ENCODE peak calls at places on chromosome 20, in eight cellular contexts. F is small intestine; Y is AG09309; H is activated T-cell treated with anti-CD3 and anti-CD28 coated beads for 24 hours; A is activated T-helper 1 cell treated with anti-CD3 and anti-CD28 coated beads, Interleukin-12 subunit alpha, Interleukin-12 subunit beta, Interleukin-2, Interleukin-4 antibody, amounts not matched to agents 30 ng/mL and 10 ng/mL and 1 ng/mL, durations not matched to agents 14 hours and 24 hours and 36 hours; D is neural progenitor cell; V is foreskin fibroblast; K is HFFc6. B is an unnamed sample.

GRCh38 chr20:34475979-34476736 is 40.1 kb upstream of the DYNLRB1 start:
- DNase-seq in F (peak; percentile 10), Y (no peak), H (peak; percentile 16), A (no peak), D (peak; percentile 8), V (peak; percentile 69), K (no peak), B (peak; percentile 22)

GRCh38 chr20:4883051-4883450 is 118.3 kb downstream of the SLC23A2 start:
- DNase-seq in F (no peak), Y (no peak), H (no peak), A (no peak), D (no peak), V (no peak), K (no peak), B (no peak)

GRCh38 chr20:3795511-3796468 is at the start of gene CDC25B:
- DNase-seq in F (peak; percentile 91), Y (peak; percentile 59), H (peak; percentile 86), A (peak; percentile 81), D (peak; percentile 94), V (peak; percentile 97), K (peak; percentile 91), B (peak; percentile 95)

GRCh38 chr20:19367591-19367990 is 155.1 kb downstream of the SLC24A3 start:
- DNase-seq in F (no peak), Y (no peak), H (no peak), A (no peak), D (no peak), V (no peak), K (no peak), B (no peak)

GRCh38 chr20:17835240-17835940 is 133.2 kb downstream of the SNX5 start:
- DNase-seq in F (no peak), Y (peak; percentile 63), H (no peak), A (no peak), D (no peak), V (peak; percentile 93), K (peak; percentile 85), B (peak; percentile 41)

GRCh38 chr20:610130-611046 is at the start of gene TCF15:
- DNase-seq in F (no peak), Y (no peak), H (peak; percentile 6), A (peak; percentile 1), D (peak; percentile 87), V (peak; percentile 29), K (no peak), B (peak; percentile 23)

GRCh38 chr20:39574061-39574460 is 611.9 kb downstream of the DHX35 start:
- DNase-seq in F (no peak), Y (no peak), H (no peak), A (no peak), D (no peak), V (no peak), K (no peak), B (no peak)

GRCh38 chr20:1875762-1876161 is 19.4 kb upstream of the SIRPA start:
- DNase-seq in F (no peak), Y (no peak), H (no peak), A (no peak), D (no peak), V (no peak), K (no peak), B (no peak)

GRCh38 chr20:34559311-34560140 is 1.0 kb downstream of the MAP1LC3A start:
- DNase-seq in F (no peak), Y (no peak), H (no peak), A (no peak), D (peak; percentile 20), V (peak; percentile 37), K (no peak), B (no peak)

GRCh38 chr20:45946149-45946970 is 11.9 kb downstream of the PCIF1 start:
- DNase-seq in F (peak; percentile 54), Y (no peak), H (peak; percentile 23), A (no peak), D (no peak), V (peak; percentile 87), K (peak; percentile 71), B (peak; percentile 55)

GRCh38 chr20:34435589-34435988 is 72.5 kb downstream of the ITCH start:
- DNase-seq in F (no peak), Y (no peak), H (no peak), A (no peak), D (no peak), V (no peak), K (no peak), B (no peak)

GRCh38 chr20:62367483-62368302 is 581 bp upstream of the LAMA5 start:
- DNase-seq in F (no peak), Y (no peak), H (no peak), A (no peak), D (peak; percentile 73), V (peak; percentile 54), K (no peak), B (peak; percentile 72)

GRCh38 chr20:18032977-18033892 is 24.5 kb downstream of the OVOL2 start:
- DNase-seq in F (peak; percentile 80), Y (no peak), H (no peak), A (no peak), D (peak; percentile 90), V (no peak), K (no peak), B (peak; percentile 71)

GRCh38 chr20:36018208-36018988 is 50.0 kb downstream of the CNBD2 start:
- DNase-seq in F (no peak), Y (no peak), H (no peak), A (no peak), D (no peak), V (no peak), K (no peak), B (peak; percentile 16)

GRCh38 chr20:34567885-34568865 is 9.7 kb downstream of the MAP1LC3A start:
- DNase-seq in F (no peak), Y (no peak), H (no peak), A (no peak), D (no peak), V (no peak), K (no peak), B (no peak)

GRCh38 chr20:11814276-11814675 is 103.4 kb upstream of the BTBD3 start:
- DNase-seq in F (no peak), Y (no peak), H (no peak), A (no peak), D (no peak), V (peak; percentile 75), K (peak; percentile 77), B (no peak)

GRCh38 chr20:38098952-38099351 is 65.4 kb downstream of the RPRD1B start:
- DNase-seq in F (no peak), Y (no peak), H (no peak), A (no peak), D (no peak), V (no peak), K (no peak), B (no peak)

GRCh38 chr20:6501061-6501460 is 266.4 kb upstream of the BMP2 start:
- DNase-seq in F (no peak), Y (no peak), H (no peak), A (no peak), D (no peak), V (peak; percentile 76), K (no peak), B (no peak)

GRCh38 chr20:63814833-63815612 is 16.0 kb downstream of the ZBTB46 start:
- DNase-seq in F (no peak), Y (no peak), H (no peak), A (no peak), D (no peak), V (no peak), K (no peak), B (no peak)

GRCh38 chr20:17969276-17969883 is 562 bp downstream of the MGME1 start:
- DNase-seq in F (peak; percentile 74), Y (no peak), H (peak; percentile 32), A (peak; percentile 35), D (peak; percentile 75), V (peak; percentile 60), K (no peak), B (peak; percentile 39)

GRCh38 chr20:3919352-3919751 is 30.2 kb downstream of the PANK2 start:
- DNase-seq in F (no peak), Y (peak; percentile 47), H (no peak), A (no peak), D (no peak), V (peak; percentile 55), K (no peak), B (no peak)

GRCh38 chr20:23445596-23446217 is 6.2 kb downstream of the CSTL1 start:
- DNase-seq in F (no peak), Y (peak; percentile 29), H (no peak), A (no peak), D (no peak), V (peak; percentile 81), K (peak; percentile 94), B (peak; percentile 22)

GRCh38 chr20:37938954-37939353 is 36.0 kb downstream of the VSTM2L start:
- DNase-seq in F (no peak), Y (no peak), H (no peak), A (no peak), D (no peak), V (no peak), K (no peak), B (no peak)